ENCODE peak calls at places on chromosomes 5 and 9, in six cellular contexts. T is skeletal muscle cell, A is upper lobe of right lung, E is tibial artery, H is GM23248, X is left ventricle myocardium inferior. B is an unnamed sample.

GRCh38 chr9:69971643-69972449 is 71.8 kb upstream of the MAMDC2 start:
- DNase-seq in T (no peak), A (peak), E (peak), H (peak), X (peak), B (peak)

GRCh38 chr9:16139781-16140180 is 586.9 kb downstream of the CCDC171 start:
- DNase-seq in T (peak), A (no peak), E (no peak), H (peak), X (peak), B (no peak)

GRCh38 chr9:81314525-81314924 is 374.8 kb downstream of the TLE1 start:
- DNase-seq in T (no peak), A (no peak), E (no peak), H (no peak), X (no peak), B (no peak)

GRCh38 chr5:79689541-79690466 is at the start of gene CMYA5:
- DNase-seq in T (no peak), A (peak), E (peak), H (peak), X (peak), B (peak)

GRCh38 chr5:163347671-163348070 is 89.7 kb upstream of the CCNG1 start:
- DNase-seq in T (peak), A (no peak), E (peak), H (peak), X (no peak), B (no peak)

GRCh38 chr5:119036101-119036762 is 34.7 kb upstream of the DMXL1 start:
- DNase-seq in T (peak), A (no peak), E (no peak), H (peak), X (no peak), B (no peak)

GRCh38 chr9:80995759-80996158 is 693.6 kb downstream of the TLE1 start:
- DNase-seq in T (peak), A (no peak), E (no peak), H (peak), X (no peak), B (no peak)

GRCh38 chr9:76926324-76926731 is 20.4 kb upstream of the PRUNE2 start:
- DNase-seq in T (peak), A (no peak), E (peak), H (peak), X (no peak), B (no peak)

GRCh38 chr5:108079754-108080153 is 302.1 kb downstream of the FBXL17 start:
- DNase-seq in T (no peak), A (no peak), E (no peak), H (peak), X (no peak), B (no peak)

GRCh38 chr5:38167562-38167996 is 90.8 kb upstream of the EGFLAM start:
- DNase-seq in T (no peak), A (no peak), E (no peak), H (no peak), X (peak), B (no peak)

GRCh38 chr9:125747765-125748510 is 765 bp downstream of the PBX3 start:
- DNase-seq in T (no peak), A (peak), E (peak), H (peak), X (peak), B (peak)

GRCh38 chr5:90037646-90038045 is 371.9 kb downstream of the CETN3 start:
- DNase-seq in T (no peak), A (no peak), E (no peak), H (no peak), X (no peak), B (no peak)

GRCh38 chr5:92561362-92562006 is 1019.5 kb downstream of the NR2F1-AS1 start:
- DNase-seq in T (no peak), A (no peak), E (no peak), H (peak), X (no peak), B (no peak)

GRCh38 chr9:70902171-70902570 is 219.2 kb downstream of the TRPM3 start:
- DNase-seq in T (no peak), A (no peak), E (no peak), H (peak), X (no peak), B (no peak)

GRCh38 chr5:143037071-143037470 is 266.9 kb downstream of the ARHGAP26 start:
- DNase-seq in T (no peak), A (no peak), E (no peak), H (no peak), X (no peak), B (no peak)

GRCh38 chr9:79788662-79789061 is 216.9 kb downstream of the TLE4 start:
- DNase-seq in T (no peak), A (no peak), E (no peak), H (no peak), X (no peak), B (no peak)

GRCh38 chr9:21381752-21382339 is 3.4 kb downstream of the IFNA2 start:
- DNase-seq in T (no peak), A (no peak), E (no peak), H (no peak), X (no peak), B (no peak)

GRCh38 chr5:159409801-159410200 is 79.5 kb upstream of the IL12B start:
- DNase-seq in T (no peak), A (no peak), E (no peak), H (no peak), X (no peak), B (no peak)

GRCh38 chr5:172088801-172089200 is 82.4 kb upstream of the FBXW11 start:
- DNase-seq in T (no peak), A (no peak), E (no peak), H (no peak), X (no peak), B (peak)

GRCh38 chr5:142016576-142016975 is 3.7 kb upstream of the GNPDA1 start:
- DNase-seq in T (no peak), A (no peak), E (no peak), H (no peak), X (no peak), B (no peak)

GRCh38 chr5:14193496-14193895 is 50.4 kb downstream of the TRIO start:
- DNase-seq in T (no peak), A (no peak), E (no peak), H (no peak), X (no peak), B (no peak)

GRCh38 chr5:149044453-149045117 is 18.3 kb downstream of the SH3TC2 start:
- DNase-seq in T (no peak), A (no peak), E (no peak), H (no peak), X (no peak), B (no peak)

GRCh38 chr5:179836225-179837019 is 15.7 kb downstream of the SQSTM1 start:
- DNase-seq in T (no peak), A (no peak), E (no peak), H (peak), X (no peak), B (no peak)

GRCh38 chr5:43106290-43106638 is 14.4 kb upstream of the ZNF131 start:
- DNase-seq in T (no peak), A (no peak), E (no peak), H (no peak), X (no peak), B (no peak)

GRCh38 chr9:4743131-4743875 is 2.3 kb upstream of the AK3 start:
- DNase-seq in T (no peak), A (no peak), E (no peak), H (peak), X (no peak), B (no peak)

GRCh38 chr9:114029311-114030170 is 48.6 kb downstream of the AMBP start:
- DNase-seq in T (no peak), A (no peak), E (no peak), H (no peak), X (no peak), B (peak)

GRCh38 chr9:98951967-98952366 is 8.3 kb downstream of the COL15A1 start:
- DNase-seq in T (no peak), A (no peak), E (no peak), H (no peak), X (no peak), B (no peak)

GRCh38 chr9:114000671-114001409 is 77.3 kb downstream of the AMBP start:
- DNase-seq in T (no peak), A (no peak), E (no peak), H (peak), X (no peak), B (peak)

GRCh38 chr9:109289931-109290330 is 30.9 kb downstream of the EPB41L4B start:
- DNase-seq in T (no peak), A (no peak), E (no peak), H (no peak), X (no peak), B (no peak)

GRCh38 chr5:73661753-73662152 is 35.8 kb downstream of the ARHGEF28 start:
- DNase-seq in T (no peak), A (no peak), E (no peak), H (no peak), X (no peak), B (no peak)

GRCh38 chr9:118577121-118577520 is 792.1 kb downstream of the BRINP1 start:
- DNase-seq in T (peak), A (no peak), E (no peak), H (peak), X (no peak), B (no peak)

GRCh38 chr5:102792705-102793104 is 37.6 kb downstream of the PAM start:
- DNase-seq in T (no peak), A (no peak), E (no peak), H (peak), X (no peak), B (no peak)

GRCh38 chr5:139760066-139761056 is 35.2 kb upstream of the PSD2 start:
- DNase-seq in T (no peak), A (no peak), E (no peak), H (peak), X (no peak), B (no peak)

DNA sequence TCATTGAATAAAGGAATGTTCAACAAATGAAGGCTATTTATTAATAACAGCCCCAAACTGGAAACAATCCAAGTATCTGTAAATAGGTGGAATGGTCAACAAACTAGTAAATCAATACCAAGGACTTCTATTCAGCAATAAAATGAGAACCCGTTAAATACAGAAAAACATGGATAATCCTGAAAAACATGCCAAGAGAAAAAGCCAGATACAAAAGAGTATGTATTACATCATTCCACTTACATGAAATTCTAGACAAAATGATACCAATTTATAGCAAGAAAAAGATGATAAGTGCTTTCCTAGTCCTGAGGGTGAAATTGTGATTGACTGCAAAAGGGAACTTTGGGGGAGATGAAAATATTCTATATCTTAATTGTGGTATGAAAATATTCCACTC is 3.1 kb downstream of the PJA2 start:
- DNase-seq in T (no peak), A (no peak), E (no peak), H (peak), X (no peak), B (no peak)
- H3K4me3 ChIP-seq in T (no peak), A (peak), E (peak), H (peak), X (peak), B (no peak)

GRCh38 chr9:121288874-121289553 is 21.1 kb downstream of the GSN start:
- DNase-seq in T (peak), A (peak), E (no peak), H (peak), X (peak), B (no peak)

GRCh38 chr9:121285835-121286687 is 18.1 kb downstream of the GSN start:
- DNase-seq in T (peak), A (peak), E (peak), H (peak), X (peak), B (no peak)

GRCh38 chr9:121286688-121286972 is 18.7 kb downstream of the GSN start:
- DNase-seq in T (no peak), A (no peak), E (no peak), H (no peak), X (no peak), B (no peak)

GRCh38 chr9:121288557-121288873 is 20.6 kb downstream of the GSN start:
- DNase-seq in T (no peak), A (no peak), E (no peak), H (no peak), X (no peak), B (no peak)

GRCh38 chr9:121286973-121287721 is 19.2 kb downstream of the GSN start:
- DNase-seq in T (peak), A (peak), E (peak), H (peak), X (peak), B (peak)
- H3K4me3 ChIP-seq in T (peak), A (peak), E (peak), H (peak), X (peak), B (no peak)

GRCh38 chr5:134556994-134557393 is 31.5 kb downstream of the JADE2 start:
- DNase-seq in T (no peak), A (no peak), E (no peak), H (no peak), X (no peak), B (no peak)

GRCh38 chr5:134553816-134554215 is 28.3 kb downstream of the JADE2 start:
- DNase-seq in T (no peak), A (no peak), E (no peak), H (no peak), X (no peak), B (no peak)

GRCh38 chr5:134555889-134556311 is 30.4 kb downstream of the JADE2 start:
- DNase-seq in T (no peak), A (no peak), E (peak), H (peak), X (peak), B (no peak)

GRCh38 chr5:134554319-134555222 is 29.1 kb downstream of the JADE2 start:
- DNase-seq in T (peak), A (no peak), E (peak), H (peak), X (peak), B (no peak)

GRCh38 chr5:134555223-134555790 is 29.8 kb downstream of the JADE2 start:
- DNase-seq in T (no peak), A (no peak), E (no peak), H (peak), X (no peak), B (no peak)
- H3K4me3 ChIP-seq in T (no peak), A (no peak), E (no peak), H (no peak), X (no peak), B (no peak)

DNA sequence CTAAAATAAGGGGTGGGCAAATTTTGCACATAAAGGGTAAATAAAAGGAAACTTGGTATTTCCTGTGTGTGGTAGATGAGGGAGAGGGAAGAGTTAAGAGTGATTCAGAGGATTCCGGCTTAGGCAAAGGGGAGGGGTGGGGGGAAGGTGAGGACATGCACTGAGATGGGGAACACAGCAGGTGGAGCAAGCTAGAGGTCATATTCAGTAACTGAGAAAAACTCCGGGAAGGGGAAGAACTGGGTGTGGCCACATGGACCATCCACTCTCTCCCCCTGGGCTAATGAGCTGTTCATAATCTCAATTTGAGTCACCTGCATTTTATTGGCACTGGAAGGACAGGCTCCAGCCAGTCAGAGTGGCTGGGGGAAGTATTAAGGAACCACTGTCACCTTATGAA is 45.1 kb upstream of the UGCG start:
- DNase-seq in T (no peak), A (no peak), E (no peak), H (peak), X (no peak), B (no peak)
- H3K4me3 ChIP-seq in T (no peak), A (no peak), E (no peak), H (no peak), X (no peak), B (no peak)

DNA sequence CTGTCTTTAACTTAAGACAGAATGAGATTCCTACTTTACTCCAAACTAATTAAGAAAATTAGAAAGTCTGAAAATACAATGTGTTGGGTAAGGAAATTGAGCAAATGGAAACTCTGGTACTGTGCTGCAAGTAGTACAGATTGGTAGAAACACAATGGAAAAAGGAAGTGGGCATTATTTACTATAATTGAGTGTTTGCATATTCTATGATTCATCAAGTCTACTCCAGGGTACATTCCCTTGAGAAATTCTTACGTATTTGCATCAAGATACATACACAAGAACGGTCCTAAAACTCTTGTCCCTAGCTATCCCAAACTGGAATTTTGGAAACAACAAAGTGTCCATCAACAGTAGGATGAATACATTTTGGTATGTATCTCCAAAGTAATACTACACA is 123.5 kb upstream of the TARS1 start:
- DNase-seq in T (peak), A (no peak), E (no peak), H (peak), X (no peak), B (no peak)
- H3K4me3 ChIP-seq in T (no peak), A (no peak), E (no peak), H (no peak), X (no peak), B (no peak)

GRCh38 chr9:13278023-13278367 is 1.5 kb downstream of the MPDZ start:
- DNase-seq in T (no peak), A (no peak), E (no peak), H (no peak), X (no peak), B (no peak)

GRCh38 chr9:13278368-13279246 is 885 bp downstream of the MPDZ start:
- DNase-seq in T (no peak), A (peak), E (peak), H (peak), X (peak), B (peak)

GRCh38 chr9:13270734-13271133 is 8.8 kb downstream of the MPDZ start:
- DNase-seq in T (no peak), A (no peak), E (no peak), H (no peak), X (no peak), B (no peak)

GRCh38 chr9:13279284-13280162 is at the start of gene MPDZ:
- DNase-seq in T (peak), A (peak), E (peak), H (peak), X (peak), B (peak)

GRCh38 chr9:13274901-13275641 is 4.4 kb downstream of the MPDZ start:
- DNase-seq in T (no peak), A (no peak), E (no peak), H (peak), X (no peak), B (no peak)
- H3K4me3 ChIP-seq in T (no peak), A (no peak), E (peak), H (peak), X (peak), B (no peak)

GRCh38 chr9:95773061-95773433 is 102.4 kb upstream of the ERCC6L2 start:
- DNase-seq in T (no peak), A (no peak), E (no peak), H (peak), X (no peak), B (no peak)

GRCh38 chr9:95770653-95771131 is 104.8 kb upstream of the ERCC6L2 start:
- DNase-seq in T (no peak), A (no peak), E (no peak), H (no peak), X (no peak), B (no peak)

GRCh38 chr9:95771556-95772280 is 103.8 kb upstream of the ERCC6L2 start:
- DNase-seq in T (peak), A (no peak), E (no peak), H (peak), X (no peak), B (peak)

GRCh38 chr9:95769909-95770433 is 105.5 kb upstream of the ERCC6L2 start:
- DNase-seq in T (no peak), A (no peak), E (no peak), H (no peak), X (no peak), B (no peak)

GRCh38 chr9:95772320-95773060 is 103.0 kb upstream of the ERCC6L2 start:
- DNase-seq in T (peak), A (no peak), E (peak), H (peak), X (no peak), B (peak)
- H3K4me3 ChIP-seq in T (no peak), A (no peak), E (no peak), H (peak), X (no peak), B (no peak)

GRCh38 chr5:168329302-168329701 is 37.9 kb downstream of the WWC1 start:
- DNase-seq in T (no peak), A (no peak), E (no peak), H (no peak), X (no peak), B (no peak)
- H3K4me3 ChIP-seq in T (no peak), A (no peak), E (no peak), H (no peak), X (no peak), B (no peak)

DNA sequence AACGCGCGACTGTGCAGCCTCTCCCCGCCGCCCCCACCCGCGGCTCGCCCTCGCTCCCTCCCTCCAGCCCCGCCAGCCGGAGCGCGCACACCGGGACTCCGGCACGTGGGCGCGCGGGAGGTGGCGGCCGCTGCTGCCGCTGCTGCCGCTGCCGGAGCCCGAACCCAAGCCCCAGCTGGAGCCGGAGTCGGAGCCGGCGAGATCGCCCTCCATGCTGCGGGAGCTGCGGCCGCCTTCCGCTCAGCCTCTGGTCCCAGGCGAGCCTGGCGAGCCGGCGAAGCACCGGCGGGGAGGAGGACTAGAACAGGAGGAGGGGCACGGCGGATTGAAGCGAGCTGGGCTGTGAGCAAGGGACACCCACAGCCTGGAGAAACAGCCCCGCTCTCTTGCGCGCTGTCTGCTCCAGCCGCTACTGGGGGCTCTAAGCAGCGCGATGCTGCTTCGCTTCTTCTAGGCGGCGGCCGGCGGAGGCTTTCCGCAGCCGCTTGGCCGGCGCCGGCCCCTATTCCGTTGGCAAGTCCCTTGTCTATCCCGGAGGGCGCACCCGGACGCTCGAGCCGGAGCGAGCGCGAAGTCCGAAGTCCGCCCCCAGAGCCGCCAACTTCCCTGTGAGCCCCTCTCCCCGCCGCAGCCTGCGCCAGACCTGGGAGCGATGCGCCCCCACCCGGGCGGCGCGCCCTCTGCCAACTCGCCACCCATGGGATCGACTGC is 598.7 kb upstream of the SGCD start:
- DNase-seq in T (peak), A (peak), E (peak), H (peak), X (peak), B (peak)
- H3K4me3 ChIP-seq in T (peak), A (peak), E (peak), H (peak), X (peak), B (peak)